ENCODE peak calls at places on chromosomes 7 and 10, in six cellular contexts. V, B, N, K, H and Q are unnamed samples.

GRCh38 chr7:108722561-108722960 is 152.9 kb downstream of the DNAJB9 start:
- DNase-seq in V (no peak), N (no peak), H (no peak), B (no peak), K (no peak), Q (no peak)

GRCh38 chr7:155586843-155587440 is 40.6 kb upstream of the CNPY1 start:
- DNase-seq in H (no peak), N (no peak), B (no peak), K (no peak), V (no peak), Q (no peak)

GRCh38 chr7:93921607-93922446 is at the start of gene GNG11:
- DNase-seq in N (peak), H (peak), B (no peak), V (peak), K (peak), Q (peak)

GRCh38 chr7:143381427-143382125 is 431 bp downstream of the ZYX start:
- DNase-seq in K (peak), B (no peak), V (no peak), N (peak), H (peak), Q (peak)

GRCh38 chr7:262251-262572 is 27.8 kb upstream of the FOXL3 start:
- DNase-seq in V (no peak), H (no peak), B (no peak), K (no peak), N (no peak), Q (no peak)

GRCh38 chr10:88178758-88179157 is 315.3 kb downstream of the PTEN start:
- DNase-seq in H (no peak), K (no peak), N (no peak), B (no peak), V (no peak), Q (no peak)

GRCh38 chr10:75432176-75432575 is 752 bp downstream of the LRMDA start:
- DNase-seq in B (no peak), K (no peak), N (no peak), H (no peak), V (no peak), Q (no peak)

GRCh38 chr7:116218051-116218645 is 7.8 kb downstream of the TES start:
- DNase-seq in V (no peak), B (peak), K (no peak), H (peak), N (no peak), Q (no peak)

GRCh38 chr10:93445097-93445960 is 36.8 kb downstream of the MYOF start:
- DNase-seq in H (peak), K (peak), B (peak), N (peak), V (peak), Q (peak)

GRCh38 chr7:66739953-66740301 is 606 bp upstream of the RABGEF1 start:
- DNase-seq in K (no peak), H (no peak), V (no peak), N (no peak), B (no peak), Q (no peak)

GRCh38 chr7:24825315-24825917 is 68.2 kb upstream of the GSDME start:
- DNase-seq in B (no peak), H (no peak), N (no peak), V (no peak), K (no peak), Q (no peak)

GRCh38 chr7:28570970-28571288 is 158.6 kb downstream of the CREB5 start:
- DNase-seq in N (no peak), V (no peak), H (no peak), B (no peak), K (no peak), Q (no peak)

GRCh38 chr10:98361131-98361633 is 53.8 kb downstream of the PYROXD2 start:
- DNase-seq in K (peak), H (peak), B (peak), V (peak), N (no peak), Q (peak)

GRCh38 chr7:140726304-140726703 is 29.8 kb downstream of the NDUFB2 start:
- DNase-seq in H (peak), K (no peak), B (peak), V (no peak), N (no peak), Q (no peak)

GRCh38 chr7:7183833-7184463 is 1.6 kb downstream of the C1GALT1 start:
- DNase-seq in N (no peak), H (peak), B (no peak), V (no peak), K (no peak), Q (no peak)

GRCh38 chr7:67470256-67470751 is 473.7 kb downstream of the TYW1 start:
- DNase-seq in K (no peak), H (no peak), N (no peak), V (no peak), B (no peak), Q (no peak)

GRCh38 chr10:17155821-17156220 is 26.2 kb upstream of the CUBN start:
- DNase-seq in H (no peak), B (no peak), K (no peak), V (no peak), N (no peak), Q (no peak)

GRCh38 chr10:17146888-17147287 is 17.3 kb upstream of the CUBN start:
- DNase-seq in K (no peak), N (no peak), V (no peak), B (no peak), H (no peak), Q (no peak)

GRCh38 chr10:17157024-17157423 is 27.4 kb upstream of the CUBN start:
- DNase-seq in N (no peak), B (no peak), V (no peak), H (no peak), K (no peak), Q (no peak)

GRCh38 chr10:17147884-17148494 is 18.4 kb upstream of the CUBN start:
- DNase-seq in K (no peak), N (no peak), V (no peak), H (no peak), B (no peak), Q (no peak)

DNA sequence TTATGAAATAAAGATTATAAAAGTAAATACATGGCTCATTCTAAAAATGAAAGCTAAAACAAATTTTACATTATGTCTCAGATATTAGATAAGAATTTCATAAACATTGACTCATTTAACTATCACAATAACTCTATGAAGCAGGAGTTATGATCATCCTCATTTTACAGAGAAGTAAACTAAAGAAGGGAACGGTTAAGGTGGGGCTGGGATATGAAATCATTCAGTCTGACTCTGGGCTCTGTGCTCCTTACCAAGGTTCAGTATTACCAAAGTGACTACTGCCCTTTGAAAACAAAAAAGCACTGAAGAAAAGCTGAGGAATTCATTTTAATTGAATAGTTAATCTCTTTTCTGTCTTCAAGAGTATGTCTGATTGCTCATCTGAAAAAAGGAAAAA is 22.1 kb upstream of the CUBN start:
- DNase-seq in V (no peak), H (no peak), N (no peak), B (no peak), K (no peak), Q (no peak)
- H3K4me3 ChIP-seq in V (no peak), H (no peak), N (no peak), B (no peak), K (no peak), Q (no peak)

DNA sequence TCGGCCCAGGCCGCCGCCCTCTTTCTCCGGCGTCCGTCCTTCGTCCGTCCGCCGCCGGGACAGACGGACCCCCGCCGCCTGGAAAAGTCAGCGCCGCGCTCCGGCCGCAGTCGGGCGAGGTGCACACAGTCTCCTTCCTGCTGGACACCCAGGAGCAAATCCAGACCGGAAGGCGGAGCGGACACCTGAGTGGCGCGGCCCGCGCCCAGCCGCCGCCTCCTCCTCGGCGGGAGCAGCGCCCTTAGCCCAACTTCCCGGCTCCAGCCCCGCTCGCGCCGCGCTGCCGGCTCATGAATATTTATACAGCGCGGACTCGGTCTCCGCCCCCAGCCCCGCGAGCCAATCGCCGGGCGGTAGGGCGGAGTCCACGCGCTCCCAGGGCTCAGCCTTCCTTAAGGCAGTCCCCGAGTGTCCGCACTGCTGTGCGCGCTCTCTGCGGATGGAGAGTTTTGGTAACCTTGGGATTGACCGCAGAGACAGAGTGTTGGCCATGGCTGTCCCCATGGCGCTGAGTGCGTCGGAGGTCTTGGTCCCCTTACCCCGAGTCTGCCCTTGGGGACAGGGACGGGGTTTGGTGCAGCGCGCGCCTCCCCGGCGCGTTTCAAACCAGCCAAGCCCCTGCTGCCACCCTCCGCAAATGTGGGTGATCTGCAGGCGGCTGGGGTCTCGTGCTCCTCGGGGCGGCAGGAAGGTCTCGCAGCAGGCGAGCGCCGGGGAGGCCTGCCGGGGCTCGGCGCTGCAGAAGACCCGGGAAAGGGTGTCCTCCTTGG is at the start of gene FZD8:
- DNase-seq in N (peak), H (peak), V (peak), K (peak), B (peak), Q (peak)
- TF ChIP-seq POLR2A in N (peak), H (peak), V (peak), K (peak), B (peak), Q (peak)

GRCh38 chr10:49534670-49535381 is 4.1 kb downstream of the ERCC6 start:
- DNase-seq in K (no peak), V (no peak), H (peak), B (no peak), N (no peak), Q (no peak)
- H3K4me3 ChIP-seq in K (no peak), V (no peak), H (no peak), B (no peak), N (no peak), Q (no peak)

GRCh38 chr10:3136336-3136735 is 36.2 kb downstream of the PITRM1 start:
- DNase-seq in H (no peak), K (peak), B (no peak), N (no peak), V (no peak), Q (no peak)

GRCh38 chr10:3140280-3140679 is 32.3 kb downstream of the PITRM1 start:
- DNase-seq in V (no peak), K (no peak), H (peak), B (no peak), N (no peak), Q (no peak)

GRCh38 chr10:3136763-3137611 is 35.6 kb downstream of the PITRM1 start:
- DNase-seq in B (no peak), H (no peak), N (no peak), V (no peak), K (peak), Q (no peak)

GRCh38 chr10:3139135-3139910 is 33.3 kb downstream of the PITRM1 start:
- DNase-seq in K (no peak), B (no peak), N (no peak), V (no peak), H (no peak), Q (no peak)

GRCh38 chr10:3137958-3138726 is 34.4 kb downstream of the PITRM1 start:
- DNase-seq in H (no peak), K (no peak), V (no peak), B (no peak), N (peak), Q (no peak)
- TF ChIP-seq POLR2A in H (no peak), K (no peak), V (no peak), B (no peak), N (no peak), Q (no peak)

GRCh38 chr10:133210398-133211140 is 19.4 kb upstream of the UTF1 start:
- DNase-seq in V (no peak), N (peak), K (no peak), H (no peak), B (no peak), Q (no peak)
- H3K4me3 ChIP-seq in V (no peak), N (no peak), K (no peak), H (no peak), B (no peak), Q (no peak)

DNA sequence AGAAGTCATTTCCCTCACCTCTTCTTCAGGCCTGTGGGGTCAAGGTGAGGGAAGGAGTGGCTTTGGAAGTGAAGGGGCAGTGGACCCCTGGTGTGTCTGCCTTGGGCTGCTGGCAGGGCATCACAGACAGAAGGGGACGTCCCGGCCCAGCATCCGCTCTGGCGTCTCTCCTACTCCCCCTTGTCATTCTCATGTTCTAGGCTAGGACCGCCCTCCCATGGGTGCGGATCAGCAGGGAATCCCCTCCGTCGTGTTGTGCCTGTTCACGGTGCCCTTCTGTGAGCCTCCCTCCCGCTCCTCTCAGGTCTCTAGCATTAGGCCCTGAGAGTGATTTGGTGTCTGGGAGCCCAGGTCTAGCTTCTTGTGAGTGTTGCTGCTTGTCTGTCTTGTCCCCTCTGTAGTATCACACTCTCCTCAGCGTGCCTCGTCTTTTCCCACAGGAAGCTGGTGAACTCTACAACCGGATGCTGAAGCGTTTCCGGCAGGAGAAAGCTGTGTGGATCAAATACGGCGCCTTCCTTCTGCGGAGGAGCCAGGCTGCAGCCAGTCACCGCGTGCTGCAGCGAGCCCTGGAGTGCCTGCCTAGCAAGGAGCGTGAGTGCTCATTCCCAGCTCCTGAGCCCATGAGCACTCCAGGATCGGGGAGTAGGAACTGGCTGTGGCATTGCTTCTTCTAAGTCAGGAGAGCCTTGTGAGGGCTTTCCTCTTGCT is 8.5 kb downstream of the CALHM2 start:
- DNase-seq in B (no peak), H (no peak), K (peak), V (no peak), N (no peak), Q (no peak)
- TF ChIP-seq POLR2A in B (no peak), H (no peak), K (no peak), V (no peak), N (no peak), Q (no peak)

GRCh38 chr7:18890885-18891621 is 226.4 kb downstream of the TWIST1 start:
- DNase-seq in H (peak), B (no peak), V (no peak), K (no peak), N (no peak), Q (no peak)

GRCh38 chr7:18896343-18896975 is 221.0 kb downstream of the TWIST1 start:
- DNase-seq in V (no peak), K (no peak), H (peak), B (no peak), N (no peak), Q (no peak)

GRCh38 chr7:18893156-18893555 is 224.3 kb downstream of the TWIST1 start:
- DNase-seq in B (no peak), V (no peak), H (no peak), N (no peak), K (no peak), Q (no peak)

GRCh38 chr7:18894155-18894554 is 223.3 kb downstream of the TWIST1 start:
- DNase-seq in B (no peak), K (no peak), H (no peak), N (no peak), V (no peak), Q (no peak)

GRCh38 chr7:18895456-18895855 is 222.0 kb downstream of the TWIST1 start:
- DNase-seq in H (peak), V (no peak), K (no peak), N (no peak), B (no peak), Q (no peak)
- H3K4me3 ChIP-seq in H (no peak), V (no peak), K (no peak), N (no peak), B (no peak), Q (no peak)

DNA sequence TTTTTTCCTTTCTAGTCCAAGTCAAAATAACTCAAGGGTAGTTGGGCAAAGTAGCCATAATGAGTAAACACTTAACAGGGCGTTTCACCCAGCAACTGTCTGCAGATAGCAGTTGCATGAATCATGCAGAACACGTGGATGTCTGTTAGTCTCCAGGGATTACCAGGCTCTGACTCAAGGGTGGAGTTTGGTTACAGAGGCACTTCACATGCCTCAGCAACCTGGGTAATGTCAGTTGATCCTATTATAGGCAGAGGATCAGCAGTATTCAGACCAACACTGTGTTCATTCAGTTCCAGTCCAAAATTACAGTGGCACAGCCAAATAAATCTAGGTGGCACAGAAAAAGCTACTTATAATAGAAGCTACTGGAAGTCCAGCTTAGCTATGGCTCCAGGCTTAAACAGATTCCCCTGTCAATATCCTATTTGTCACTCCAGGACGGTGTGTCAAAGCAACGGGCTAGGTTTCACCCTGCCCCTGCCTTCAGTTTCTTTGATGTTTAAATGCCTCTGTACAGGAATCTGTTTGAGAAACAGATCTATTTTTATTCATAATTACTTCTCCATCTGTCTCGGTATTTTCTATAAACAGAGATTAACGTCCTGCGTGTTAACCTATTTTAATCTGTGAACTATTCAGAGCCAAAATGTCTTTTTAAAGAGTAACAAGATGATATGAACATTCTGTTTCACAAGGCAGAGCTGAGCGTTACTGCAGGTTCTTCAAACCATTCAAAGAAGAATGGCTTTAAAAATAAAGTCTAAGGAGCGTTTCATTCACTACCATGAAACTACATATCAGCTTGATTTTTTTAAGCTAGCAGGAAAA is 162.6 kb upstream of the AKR1E2 start:
- DNase-seq in N (no peak), H (peak), V (no peak), B (peak), K (peak), Q (peak)
- TF ChIP-seq POLR2A in N (peak), H (peak), V (no peak), B (no peak), K (no peak), Q (no peak)

GRCh38 chr10:11896549-11897200 is 73.5 kb downstream of the PROSER2 start:
- DNase-seq in N (no peak), K (no peak), V (no peak), B (no peak), H (no peak), Q (no peak)

GRCh38 chr10:11894381-11895107 is 71.4 kb downstream of the PROSER2 start:
- DNase-seq in B (peak), V (no peak), K (no peak), H (no peak), N (peak), Q (no peak)

GRCh38 chr10:11895108-11895466 is 71.9 kb downstream of the PROSER2 start:
- DNase-seq in H (no peak), V (no peak), K (no peak), B (no peak), N (no peak), Q (no peak)

GRCh38 chr10:11893749-11894278 is 70.7 kb downstream of the PROSER2 start:
- DNase-seq in H (no peak), V (no peak), N (peak), K (no peak), B (no peak), Q (no peak)

GRCh38 chr10:11895598-11895997 is 72.4 kb downstream of the PROSER2 start:
- DNase-seq in H (no peak), B (no peak), K (no peak), V (no peak), N (no peak), Q (no peak)
- H3K4me3 ChIP-seq in H (no peak), B (peak), K (no peak), V (no peak), N (no peak), Q (no peak)

DNA sequence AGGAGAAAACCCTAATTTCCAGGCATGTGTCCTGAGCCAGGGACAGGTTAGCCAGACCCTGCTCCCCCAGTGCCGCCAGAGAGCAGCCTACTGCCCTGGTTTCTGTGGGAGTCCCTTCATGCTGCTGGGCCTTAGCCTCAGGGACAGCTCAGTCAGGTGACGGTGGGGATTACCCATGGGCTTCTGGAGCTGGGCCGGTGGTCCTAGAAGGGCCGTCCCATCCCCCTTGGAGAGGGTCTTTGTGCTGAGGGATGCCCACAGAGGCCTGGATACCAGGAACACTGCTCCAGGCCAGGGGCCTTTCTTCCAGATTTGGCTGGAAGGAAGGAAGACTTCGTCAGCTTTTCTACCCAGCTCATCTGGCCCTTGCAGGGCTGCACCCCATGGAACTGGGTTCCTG is 71.4 kb upstream of the ZNF722 start:
- DNase-seq in B (no peak), K (no peak), N (no peak), H (no peak), V (no peak), Q (no peak)
- TF ChIP-seq POLR2A in B (no peak), K (no peak), N (no peak), H (no peak), V (no peak), Q (no peak)